ENCODE peak calls at places on chromosome 18, in six cellular contexts. One of them, this sample, is unnamed.

GRCh38 chr18:36993068-36993467 is 164.1 kb downstream of the KIAA1328 start:
- DNase-seq in HS-5: peak
- DNase-seq in NCI-H748 treated with DMSO at 0.1 percent for 48 hours: no peak
- DNase-seq in nucleus accumbens: no peak
- DNase-seq in activated gamma-delta T cell treated with Interleukin-2 at 50 U/mL for 16 hours: no peak
- DNase-seq in NCI-H1105: no peak
- DNase-seq in this sample: no peak

GRCh38 chr18:31684279-31685096 is at the start of gene B4GALT6:
- DNase-seq in HS-5: no peak
- DNase-seq in NCI-H748 treated with DMSO at 0.1 percent for 48 hours: peak
- DNase-seq in nucleus accumbens: no peak
- DNase-seq in activated gamma-delta T cell treated with Interleukin-2 at 50 U/mL for 16 hours: peak
- DNase-seq in NCI-H1105: peak
- DNase-seq in this sample: peak

GRCh38 chr18:50953822-50954221 is 14.0 kb upstream of the ELAC1 start:
- DNase-seq in HS-5: no peak
- DNase-seq in NCI-H748 treated with DMSO at 0.1 percent for 48 hours: no peak
- DNase-seq in nucleus accumbens: no peak
- DNase-seq in activated gamma-delta T cell treated with Interleukin-2 at 50 U/mL for 16 hours: no peak
- DNase-seq in NCI-H1105: no peak
- DNase-seq in this sample: no peak

GRCh38 chr18:22230403-22231042 is 61.1 kb downstream of the GATA6 start:
- DNase-seq in HS-5: no peak
- DNase-seq in NCI-H748 treated with DMSO at 0.1 percent for 48 hours: no peak
- DNase-seq in nucleus accumbens: no peak
- DNase-seq in activated gamma-delta T cell treated with Interleukin-2 at 50 U/mL for 16 hours: no peak
- DNase-seq in NCI-H1105: no peak
- DNase-seq in this sample: no peak

GRCh38 chr18:22705328-22705727 is 227.8 kb upstream of the RBBP8 start:
- DNase-seq in HS-5: peak
- DNase-seq in NCI-H748 treated with DMSO at 0.1 percent for 48 hours: no peak
- DNase-seq in nucleus accumbens: no peak
- DNase-seq in activated gamma-delta T cell treated with Interleukin-2 at 50 U/mL for 16 hours: no peak
- DNase-seq in NCI-H1105: no peak
- DNase-seq in this sample: no peak

GRCh38 chr18:10142496-10143160 is 228.8 kb downstream of the VAPA start:
- DNase-seq in HS-5: no peak
- DNase-seq in NCI-H748 treated with DMSO at 0.1 percent for 48 hours: no peak
- DNase-seq in nucleus accumbens: no peak
- DNase-seq in activated gamma-delta T cell treated with Interleukin-2 at 50 U/mL for 16 hours: no peak
- DNase-seq in NCI-H1105: no peak
- DNase-seq in this sample: no peak

GRCh38 chr18:37516361-37516853 is 49.2 kb downstream of the CELF4 start:
- DNase-seq in HS-5: no peak
- DNase-seq in NCI-H748 treated with DMSO at 0.1 percent for 48 hours: no peak
- DNase-seq in nucleus accumbens: no peak
- DNase-seq in activated gamma-delta T cell treated with Interleukin-2 at 50 U/mL for 16 hours: no peak
- DNase-seq in NCI-H1105: no peak
- DNase-seq in this sample: no peak

GRCh38 chr18:22591231-22591630 is 173.5 kb upstream of the CTAGE1 start:
- DNase-seq in HS-5: no peak
- DNase-seq in NCI-H748 treated with DMSO at 0.1 percent for 48 hours: no peak
- DNase-seq in nucleus accumbens: no peak
- DNase-seq in activated gamma-delta T cell treated with Interleukin-2 at 50 U/mL for 16 hours: no peak
- DNase-seq in NCI-H1105: no peak
- DNase-seq in this sample: no peak

GRCh38 chr18:21051615-21052014 is 60.0 kb downstream of the ROCK1 start:
- DNase-seq in HS-5: no peak
- DNase-seq in NCI-H748 treated with DMSO at 0.1 percent for 48 hours: no peak
- DNase-seq in nucleus accumbens: no peak
- DNase-seq in activated gamma-delta T cell treated with Interleukin-2 at 50 U/mL for 16 hours: no peak
- DNase-seq in NCI-H1105: no peak
- DNase-seq in this sample: no peak

GRCh38 chr18:1595165-1595564 is 690.5 kb downstream of the ADCYAP1 start:
- DNase-seq in HS-5: no peak
- DNase-seq in NCI-H748 treated with DMSO at 0.1 percent for 48 hours: no peak
- DNase-seq in nucleus accumbens: no peak
- DNase-seq in activated gamma-delta T cell treated with Interleukin-2 at 50 U/mL for 16 hours: no peak
- DNase-seq in NCI-H1105: no peak
- DNase-seq in this sample: no peak

GRCh38 chr18:8744038-8744437 is 38.7 kb downstream of the MTCL1 start:
- DNase-seq in HS-5: no peak
- DNase-seq in NCI-H748 treated with DMSO at 0.1 percent for 48 hours: no peak
- DNase-seq in nucleus accumbens: no peak
- DNase-seq in activated gamma-delta T cell treated with Interleukin-2 at 50 U/mL for 16 hours: no peak
- DNase-seq in NCI-H1105: no peak
- DNase-seq in this sample: no peak

GRCh38 chr18:23725827-23726661 is 36.8 kb downstream of the LAMA3 start:
- DNase-seq in HS-5: no peak
- DNase-seq in NCI-H748 treated with DMSO at 0.1 percent for 48 hours: no peak
- DNase-seq in nucleus accumbens: no peak
- DNase-seq in activated gamma-delta T cell treated with Interleukin-2 at 50 U/mL for 16 hours: no peak
- DNase-seq in NCI-H1105: peak
- DNase-seq in this sample: no peak

GRCh38 chr18:49861659-49862058 is 48.3 kb upstream of the ACAA2 start:
- DNase-seq in HS-5: no peak
- DNase-seq in NCI-H748 treated with DMSO at 0.1 percent for 48 hours: no peak
- DNase-seq in nucleus accumbens: no peak
- DNase-seq in activated gamma-delta T cell treated with Interleukin-2 at 50 U/mL for 16 hours: no peak
- DNase-seq in NCI-H1105: no peak
- DNase-seq in this sample: no peak

GRCh38 chr18:79064228-79064627 is 5.0 kb upstream of the ATP9B start:
- DNase-seq in HS-5: no peak
- DNase-seq in NCI-H748 treated with DMSO at 0.1 percent for 48 hours: peak
- DNase-seq in nucleus accumbens: no peak
- DNase-seq in activated gamma-delta T cell treated with Interleukin-2 at 50 U/mL for 16 hours: no peak
- DNase-seq in NCI-H1105: peak
- DNase-seq in this sample: no peak

GRCh38 chr18:41966943-41967342 is 11.9 kb downstream of the PIK3C3 start:
- DNase-seq in HS-5: no peak
- DNase-seq in NCI-H748 treated with DMSO at 0.1 percent for 48 hours: no peak
- DNase-seq in nucleus accumbens: peak
- DNase-seq in activated gamma-delta T cell treated with Interleukin-2 at 50 U/mL for 16 hours: no peak
- DNase-seq in NCI-H1105: no peak
- DNase-seq in this sample: no peak

GRCh38 chr18:46477425-46478011 is 179.5 kb downstream of the LOXHD1 start:
- DNase-seq in HS-5: no peak
- DNase-seq in NCI-H748 treated with DMSO at 0.1 percent for 48 hours: no peak
- DNase-seq in nucleus accumbens: no peak
- DNase-seq in activated gamma-delta T cell treated with Interleukin-2 at 50 U/mL for 16 hours: no peak
- DNase-seq in NCI-H1105: no peak
- DNase-seq in this sample: no peak

GRCh38 chr18:51196811-51197660 is 445 bp downstream of the MEX3C start:
- DNase-seq in HS-5: no peak
- DNase-seq in NCI-H748 treated with DMSO at 0.1 percent for 48 hours: peak
- DNase-seq in nucleus accumbens: peak
- DNase-seq in activated gamma-delta T cell treated with Interleukin-2 at 50 U/mL for 16 hours: peak
- DNase-seq in NCI-H1105: peak
- DNase-seq in this sample: peak

GRCh38 chr18:74895686-74896085 is 298.0 kb downstream of the ZNF407 start:
- DNase-seq in HS-5: no peak
- DNase-seq in NCI-H748 treated with DMSO at 0.1 percent for 48 hours: no peak
- DNase-seq in nucleus accumbens: no peak
- DNase-seq in activated gamma-delta T cell treated with Interleukin-2 at 50 U/mL for 16 hours: no peak
- DNase-seq in NCI-H1105: no peak
- DNase-seq in this sample: peak

GRCh38 chr18:48791636-48792105 is 159.1 kb downstream of the SMAD7 start:
- DNase-seq in HS-5: no peak
- DNase-seq in NCI-H748 treated with DMSO at 0.1 percent for 48 hours: no peak
- DNase-seq in nucleus accumbens: no peak
- DNase-seq in activated gamma-delta T cell treated with Interleukin-2 at 50 U/mL for 16 hours: no peak
- DNase-seq in NCI-H1105: no peak
- DNase-seq in this sample: no peak

GRCh38 chr18:61602836-61603235 is 269.6 kb downstream of the CDH20 start:
- DNase-seq in HS-5: no peak
- DNase-seq in NCI-H748 treated with DMSO at 0.1 percent for 48 hours: no peak
- DNase-seq in nucleus accumbens: no peak
- DNase-seq in activated gamma-delta T cell treated with Interleukin-2 at 50 U/mL for 16 hours: no peak
- DNase-seq in NCI-H1105: no peak
- DNase-seq in this sample: no peak

GRCh38 chr18:60022671-60023276 is 123.0 kb downstream of the PMAIP1 start:
- DNase-seq in HS-5: no peak
- DNase-seq in NCI-H748 treated with DMSO at 0.1 percent for 48 hours: no peak
- DNase-seq in nucleus accumbens: no peak
- DNase-seq in activated gamma-delta T cell treated with Interleukin-2 at 50 U/mL for 16 hours: no peak
- DNase-seq in NCI-H1105: no peak
- DNase-seq in this sample: no peak

GRCh38 chr18:31248783-31249521 is 69.0 kb upstream of the DSG1 start:
- DNase-seq in HS-5: no peak
- DNase-seq in NCI-H748 treated with DMSO at 0.1 percent for 48 hours: no peak
- DNase-seq in nucleus accumbens: no peak
- DNase-seq in activated gamma-delta T cell treated with Interleukin-2 at 50 U/mL for 16 hours: no peak
- DNase-seq in NCI-H1105: no peak
- DNase-seq in this sample: no peak

GRCh38 chr18:25113081-25113480 is 238.9 kb downstream of the ZNF521 start:
- DNase-seq in HS-5: no peak
- DNase-seq in NCI-H748 treated with DMSO at 0.1 percent for 48 hours: no peak
- DNase-seq in nucleus accumbens: no peak
- DNase-seq in activated gamma-delta T cell treated with Interleukin-2 at 50 U/mL for 16 hours: no peak
- DNase-seq in NCI-H1105: no peak
- DNase-seq in this sample: no peak

GRCh38 chr18:70333757-70334156 is 44.9 kb downstream of the SOCS6 start:
- DNase-seq in HS-5: peak
- DNase-seq in NCI-H748 treated with DMSO at 0.1 percent for 48 hours: no peak
- DNase-seq in nucleus accumbens: no peak
- DNase-seq in activated gamma-delta T cell treated with Interleukin-2 at 50 U/mL for 16 hours: no peak
- DNase-seq in NCI-H1105: no peak
- DNase-seq in this sample: no peak

GRCh38 chr18:2179498-2180183 is 391.7 kb downstream of the METTL4 start:
- DNase-seq in HS-5: no peak
- DNase-seq in NCI-H748 treated with DMSO at 0.1 percent for 48 hours: no peak
- DNase-seq in nucleus accumbens: no peak
- DNase-seq in activated gamma-delta T cell treated with Interleukin-2 at 50 U/mL for 16 hours: no peak
- DNase-seq in NCI-H1105: no peak
- DNase-seq in this sample: no peak

GRCh38 chr18:66872277-66872676 is 268.4 kb upstream of the CDH19 start:
- DNase-seq in HS-5: no peak
- DNase-seq in NCI-H748 treated with DMSO at 0.1 percent for 48 hours: peak
- DNase-seq in nucleus accumbens: no peak
- DNase-seq in activated gamma-delta T cell treated with Interleukin-2 at 50 U/mL for 16 hours: no peak
- DNase-seq in NCI-H1105: peak
- DNase-seq in this sample: no peak

GRCh38 chr18:58132595-58133191 is 88.7 kb downstream of the NEDD4L start:
- DNase-seq in HS-5: no peak
- DNase-seq in NCI-H748 treated with DMSO at 0.1 percent for 48 hours: no peak
- DNase-seq in nucleus accumbens: no peak
- DNase-seq in activated gamma-delta T cell treated with Interleukin-2 at 50 U/mL for 16 hours: no peak
- DNase-seq in NCI-H1105: no peak
- DNase-seq in this sample: no peak

GRCh38 chr18:25842665-25843064 is 247.7 kb downstream of the SS18 start:
- DNase-seq in HS-5: no peak
- DNase-seq in NCI-H748 treated with DMSO at 0.1 percent for 48 hours: no peak
- DNase-seq in nucleus accumbens: no peak
- DNase-seq in activated gamma-delta T cell treated with Interleukin-2 at 50 U/mL for 16 hours: no peak
- DNase-seq in NCI-H1105: no peak
- DNase-seq in this sample: no peak

GRCh38 chr18:78776151-78776550 is 203.5 kb upstream of the SALL3 start:
- DNase-seq in HS-5: no peak
- DNase-seq in NCI-H748 treated with DMSO at 0.1 percent for 48 hours: no peak
- DNase-seq in nucleus accumbens: no peak
- DNase-seq in activated gamma-delta T cell treated with Interleukin-2 at 50 U/mL for 16 hours: no peak
- DNase-seq in NCI-H1105: no peak
- DNase-seq in this sample: no peak

GRCh38 chr18:9615280-9615797 is 980 bp upstream of the PPP4R1 start:
- DNase-seq in HS-5: no peak
- DNase-seq in NCI-H748 treated with DMSO at 0.1 percent for 48 hours: no peak
- DNase-seq in nucleus accumbens: no peak
- DNase-seq in activated gamma-delta T cell treated with Interleukin-2 at 50 U/mL for 16 hours: no peak
- DNase-seq in NCI-H1105: no peak
- DNase-seq in this sample: peak

GRCh38 chr18:2846638-2847340 is at the start of gene EMILIN2:
- DNase-seq in HS-5: no peak
- DNase-seq in NCI-H748 treated with DMSO at 0.1 percent for 48 hours: no peak
- DNase-seq in nucleus accumbens: no peak
- DNase-seq in activated gamma-delta T cell treated with Interleukin-2 at 50 U/mL for 16 hours: peak
- DNase-seq in NCI-H1105: no peak
- DNase-seq in this sample: no peak

GRCh38 chr18:11407900-11408299 is 201.5 kb upstream of the SLC35G4 start:
- DNase-seq in HS-5: peak
- DNase-seq in NCI-H748 treated with DMSO at 0.1 percent for 48 hours: no peak
- DNase-seq in nucleus accumbens: no peak
- DNase-seq in activated gamma-delta T cell treated with Interleukin-2 at 50 U/mL for 16 hours: no peak
- DNase-seq in NCI-H1105: no peak
- DNase-seq in this sample: no peak

GRCh38 chr18:79947054-79947755 is 4.2 kb downstream of the SLC66A2 start:
- DNase-seq in HS-5: no peak
- DNase-seq in NCI-H748 treated with DMSO at 0.1 percent for 48 hours: no peak
- DNase-seq in nucleus accumbens: no peak
- DNase-seq in activated gamma-delta T cell treated with Interleukin-2 at 50 U/mL for 16 hours: no peak
- DNase-seq in NCI-H1105: no peak
- DNase-seq in this sample: no peak

GRCh38 chr18:47754311-47755101 is 176.0 kb downstream of the SMAD2 start:
- DNase-seq in HS-5: no peak
- DNase-seq in NCI-H748 treated with DMSO at 0.1 percent for 48 hours: peak
- DNase-seq in nucleus accumbens: no peak
- DNase-seq in activated gamma-delta T cell treated with Interleukin-2 at 50 U/mL for 16 hours: peak
- DNase-seq in NCI-H1105: peak
- DNase-seq in this sample: no peak